ENCODE peak calls at places on chromosomes 6 and 20, in nine cellular contexts. S is A549; A is Panc1; W is CD8-positive, alpha-beta T cell; U is tibial nerve; I is HepG2; X is sigmoid colon; V is cardiac muscle cell; Q is lower lobe of right lung. F is an unnamed sample.

GRCh38 chr6:167130008-167130677 is 7.2 kb downstream of the CCR6 start:
- DNase-seq in I (no peak), U (no peak), V (no peak), X (no peak), W (no peak), A (no peak), S (no peak), Q (no peak), F (no peak)

GRCh38 chr20:11791316-11792228 is 126.1 kb upstream of the BTBD3 start:
- DNase-seq in X (no peak), A (no peak), I (no peak), Q (no peak), V (no peak), W (no peak), U (no peak), S (peak; percentile 10), F (no peak)

GRCh38 chr6:11500008-11500407 is 37.5 kb upstream of the TMEM170B start:
- DNase-seq in V (no peak), S (no peak), A (no peak), W (no peak), Q (no peak), X (no peak), I (no peak), U (no peak), F (no peak)

GRCh38 chr6:29641430-29642213 is 8.6 kb upstream of the GABBR1 start:
- DNase-seq in A (no peak), V (no peak), S (no peak), I (no peak), Q (no peak), U (no peak), W (no peak), X (no peak), F (no peak)

GRCh38 chr6:148971027-148971927 is 224.4 kb downstream of the UST start:
- DNase-seq in W (no peak), S (no peak), Q (no peak), U (no peak), A (no peak), V (no peak), I (no peak), X (no peak), F (no peak)

GRCh38 chr6:170147056-170147787 is 143.7 kb downstream of the DLL1 start:
- DNase-seq in X (peak; percentile 68), Q (peak; percentile 49), A (no peak), U (no peak), S (no peak), V (no peak), I (peak; percentile 20), W (no peak), F (no peak)

GRCh38 chr20:1177680-1178079 is 7.1 kb downstream of the TMEM74B start:
- DNase-seq in A (no peak), S (peak; percentile 53), W (no peak), U (no peak), I (peak; percentile 64), X (no peak), Q (no peak), V (peak; percentile 22), F (no peak)

GRCh38 chr20:54623923-54624569 is 148.7 kb downstream of the DOK5 start:
- DNase-seq in Q (no peak), S (no peak), X (no peak), V (no peak), U (no peak), A (no peak), W (no peak), I (no peak), F (no peak)

GRCh38 chr6:105136433-105137350 is 43.1 kb downstream of the POPDC3 start:
- DNase-seq in V (peak; percentile 86), A (no peak), I (no peak), Q (peak; percentile 61), S (peak; percentile 45), W (no peak), U (peak; percentile 28), X (peak; percentile 88), F (peak; percentile 65)

GRCh38 chr20:3135507-3136070 is 24.1 kb downstream of the FASTKD5 start:
- DNase-seq in Q (no peak), U (no peak), A (no peak), V (no peak), S (no peak), X (no peak), I (no peak), W (no peak), F (no peak)

GRCh38 chr20:56845546-56846081 is 216.5 kb downstream of the TFAP2C start:
- DNase-seq in U (no peak), I (no peak), W (no peak), A (no peak), S (no peak), Q (no peak), X (no peak), V (no peak), F (no peak)

GRCh38 chr6:112701201-112701600 is 354.1 kb downstream of the RFPL4B start:
- DNase-seq in W (no peak), A (no peak), I (no peak), X (no peak), Q (no peak), S (no peak), U (no peak), V (peak; percentile 36), F (no peak)

GRCh38 chr20:16205505-16205904 is 367.7 kb downstream of the KIF16B start:
- DNase-seq in V (no peak), U (no peak), Q (no peak), X (no peak), W (no peak), I (no peak), A (no peak), S (no peak), F (no peak)

GRCh38 chr20:19502169-19502568 is 255.9 kb upstream of the RIN2 start:
- DNase-seq in A (no peak), Q (no peak), V (no peak), U (no peak), W (no peak), S (no peak), I (no peak), X (no peak), F (no peak)

GRCh38 chr6:40232698-40233097 is 298.4 kb upstream of the MOCS1 start:
- DNase-seq in Q (no peak), X (no peak), A (no peak), S (no peak), U (no peak), V (no peak), I (no peak), W (no peak), F (no peak)

GRCh38 chr6:132322398-132322797 is 78.9 kb downstream of the MOXD1 start:
- DNase-seq in I (no peak), Q (no peak), A (no peak), W (no peak), V (no peak), S (no peak), X (no peak), U (no peak), F (no peak)

GRCh38 chr6:148388477-148388876 is 45.8 kb downstream of the SASH1 start:
- DNase-seq in Q (no peak), X (no peak), W (no peak), A (no peak), S (no peak), I (no peak), V (no peak), U (no peak), F (no peak)

GRCh38 chr6:134310817-134311216 is 7.1 kb downstream of the SGK1 start:
- DNase-seq in U (no peak), X (no peak), S (no peak), V (no peak), W (no peak), Q (no peak), I (no peak), A (no peak), F (no peak)

GRCh38 chr6:162636167-162636566 is 91.4 kb downstream of the PRKN start:
- DNase-seq in W (no peak), V (no peak), S (no peak), U (no peak), A (no peak), I (no peak), Q (no peak), X (no peak), F (no peak)

GRCh38 chr6:69647726-69648125 is 149.1 kb downstream of the LMBRD1 start:
- DNase-seq in I (peak; percentile 1), S (no peak), V (no peak), A (no peak), Q (no peak), U (no peak), X (no peak), W (no peak), F (no peak)
- H3K4me1 ChIP-seq in I (no peaks in the 10 kb centered on the region), S (no peaks in the 10 kb centered on the region), V (no peaks in the 10 kb centered on the region), A (no peaks in the 10 kb centered on the region), Q (no peaks in the 10 kb centered on the region), U (no peaks in the 10 kb centered on the region), X (no peaks in the 10 kb centered on the region), W (no peaks in the 10 kb centered on the region), F (no peaks in the 10 kb centered on the region)

DNA sequence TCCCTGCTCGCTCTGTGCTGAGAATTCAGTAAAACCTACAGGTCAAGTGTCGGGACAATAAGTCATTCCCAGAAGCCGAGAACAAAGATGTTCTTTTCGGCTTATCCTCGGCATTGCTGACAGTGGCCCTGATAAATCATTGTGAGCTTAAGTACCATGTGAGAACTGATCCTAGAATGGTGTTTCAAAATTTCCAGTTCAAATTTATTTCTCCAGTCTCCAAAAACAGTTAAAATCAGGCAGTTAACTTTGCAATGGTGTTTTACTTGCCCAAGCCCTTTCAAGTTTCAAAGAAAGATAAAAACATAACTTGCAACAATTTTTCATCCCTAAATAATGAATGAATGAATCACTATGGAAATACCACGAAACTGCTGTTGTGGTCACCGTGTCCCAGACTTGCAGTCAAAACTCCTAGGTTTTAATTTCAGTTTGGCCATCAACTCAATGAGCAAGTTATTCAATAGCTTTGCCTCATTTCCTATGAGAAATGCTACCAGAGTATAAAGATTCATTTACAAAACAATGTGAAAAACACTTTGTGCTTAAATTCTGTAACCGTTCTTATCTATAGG is 4.3 kb downstream of the ATP5F1E start:
- DNase-seq in X (no peak), W (no peak), A (no peak), U (no peak), S (no peak), V (no peak), I (no peak), Q (no peak), F (no peak)
- TF ChIP-seq CTCF in X (no peak), W (no peak), A (no peak), U (no peak), S (no peak), V (no peak), I (no peak), Q (no peak), F (no peak)

GRCh38 chr6:20417819-20418218 is 16.1 kb downstream of the E2F3 start:
- DNase-seq in S (no peak), U (no peak), W (no peak), X (no peak), I (no peak), V (no peak), Q (no peak), A (no peak), F (no peak)
- H3K4me1 ChIP-seq in S (peaks cover 12% of the 10 kb centered on the region), U (no peaks in the 10 kb centered on the region), W (peaks cover 27% of the 10 kb centered on the region), X (no peaks in the 10 kb centered on the region), I (peaks cover 26% of the 10 kb centered on the region), V (peaks cover 23% of the 10 kb centered on the region), Q (peaks cover 7% of the 10 kb centered on the region), A (peaks cover 10% of the 10 kb centered on the region), F (no peaks in the 10 kb centered on the region)

DNA sequence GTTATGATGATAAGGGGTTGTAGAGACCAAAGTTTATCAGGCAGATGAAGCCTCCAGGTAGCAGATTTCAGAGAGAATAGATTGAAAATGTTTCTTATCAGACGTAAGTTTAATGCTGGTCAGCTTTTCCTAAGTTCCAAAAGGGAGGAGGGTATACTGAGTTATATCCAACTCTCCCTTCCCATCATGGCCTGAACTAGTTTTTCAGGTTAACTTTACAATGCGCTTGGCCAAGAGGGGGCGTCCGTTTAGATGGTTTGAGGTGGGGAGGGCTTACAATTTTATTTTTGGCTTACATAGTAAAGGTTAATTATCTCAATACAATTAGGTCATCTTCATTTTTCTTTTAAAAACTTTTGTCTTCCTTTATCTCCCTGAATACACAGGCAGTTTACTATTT is 19.4 kb upstream of the IL22RA2 start:
- DNase-seq in S (no peak), W (no peak), X (no peak), U (no peak), A (no peak), V (no peak), Q (no peak), I (no peak), F (no peak)
- TF ChIP-seq CTCF in S (no peak), W (no peak), X (no peak), U (no peak), A (peak; percentile 9), V (no peak), Q (no peak), I (no peak), F (no peak)

F was measured in right atrium auricular region.